ENCODE peak calls at places on chromosomes 2 and 18, in four cellular contexts. C is body of pancreas, N is cardiac fibroblast, I is left ventricle myocardium inferior. H is an unnamed sample.

GRCh38 chr2:217402622-217403383 is 542.9 kb upstream of the TNP1 start:
- DNase-seq in N (peak; percentile 46), C (no peak), I (no peak), H (no peak)

GRCh38 chr2:52828112-52828511 is 939.5 kb upstream of the CHAC2 start:
- DNase-seq in C (no peak), I (no peak), N (no peak), H (no peak)

GRCh38 chr2:167509585-167509984 is 621.3 kb downstream of the XIRP2 start:
- DNase-seq in I (no peak), N (peak; percentile 42), C (no peak), H (peak; percentile 5)

GRCh38 chr2:151713291-151713903 is 20.9 kb downstream of the NEB start:
- DNase-seq in C (no peak), N (no peak), I (no peak), H (no peak)

GRCh38 chr2:96353606-96354095 is 18.1 kb downstream of the NCAPH start:
- DNase-seq in I (no peak), C (no peak), N (peak; percentile 78), H (no peak)

GRCh38 chr2:113316085-113316484 is 37.4 kb upstream of the PAX8 start:
- DNase-seq in C (no peak), I (no peak), N (no peak), H (no peak)

GRCh38 chr2:32008811-32009478 is 1.9 kb downstream of the MEMO1 start:
- DNase-seq in N (peak; percentile 10), I (no peak), C (peak; percentile 18), H (no peak)

GRCh38 chr2:148209598-148209997 is 188.7 kb downstream of the MBD5 start:
- DNase-seq in C (no peak), N (peak; percentile 2), I (no peak), H (no peak)

GRCh38 chr2:10339647-10340592 is 37.2 kb downstream of the HPCAL1 start:
- DNase-seq in N (no peak), I (no peak), C (no peak), H (no peak)

GRCh38 chr2:69946351-69947077 is 14.9 kb downstream of the ASPRV1 start:
- DNase-seq in I (no peak), C (no peak), N (peak; percentile 48), H (no peak)

GRCh38 chr18:29191263-29191662 is 1014.3 kb upstream of the CDH2 start:
- DNase-seq in I (no peak), N (peak; percentile 50), C (no peak), H (no peak)

GRCh38 chr2:150466770-150467640 is 20.5 kb downstream of the RND3 start:
- DNase-seq in I (no peak), N (peak; percentile 80), C (no peak), H (no peak)

GRCh38 chr18:79549638-79550000 is 130.0 kb upstream of the CTDP1 start:
- DNase-seq in I (no peak), N (no peak), C (no peak), H (no peak)

GRCh38 chr2:69386376-69386775 is 651 bp downstream of the GFPT1 start:
- DNase-seq in N (no peak), C (no peak), I (no peak), H (no peak)

GRCh38 chr2:53242090-53242489 is 525.5 kb upstream of the CHAC2 start:
- DNase-seq in C (peak; percentile 24), I (no peak), N (no peak), H (no peak)

GRCh38 chr2:74385396-74385795 is 5.3 kb upstream of the DCTN1 start:
- DNase-seq in C (no peak), I (no peak), N (peak; percentile 17), H (no peak)

GRCh38 chr2:97751752-97752151 is 38.4 kb downstream of the ZAP70 start:
- DNase-seq in I (peak; percentile 22), C (no peak), N (peak; percentile 35), H (no peak)

GRCh38 chr18:13613591-13614317 is 112.6 kb downstream of the FAM210A start:
- DNase-seq in I (no peak), C (no peak), N (no peak), H (no peak)

GRCh38 chr2:84919885-84920580 is 14.6 kb downstream of the TMSB10 start:
- DNase-seq in C (no peak), N (peak; percentile 95), I (no peak), H (no peak)

GRCh38 chr2:235573331-235574221 is 79.7 kb downstream of the AGAP1 start:
- DNase-seq in C (peak; percentile 23), N (no peak), I (peak; percentile 72), H (no peak)

GRCh38 chr18:36211612-36212065 is 24.3 kb downstream of the MOCOS start:
- DNase-seq in C (no peak), I (no peak), N (no peak), H (no peak)

GRCh38 chr18:24397131-24397693 is 412 bp downstream of the OSBPL1A start:
- DNase-seq in N (peak; percentile 81), C (peak; percentile 37), I (no peak), H (peak; percentile 48)

GRCh38 chr2:133200684-133201421 is 367.4 kb downstream of the NCKAP5 start:
- DNase-seq in N (peak; percentile 63), I (no peak), C (no peak), H (no peak)

GRCh38 chr2:34486945-34487344 is 887.8 kb upstream of the FAM98A start:
- DNase-seq in C (no peak), N (no peak), I (no peak), H (no peak)

GRCh38 chr2:174330945-174331619 is 3.7 kb upstream of the SP9 start:
- DNase-seq in C (no peak), N (no peak), I (no peak), H (peak; percentile 12)

GRCh38 chr2:158024288-158024898 is 77.3 kb upstream of the UPP2 start:
- DNase-seq in N (peak; percentile 57), C (peak; percentile 58), I (peak; percentile 21), H (peak; percentile 62)

GRCh38 chr2:174901075-174901474 is 104.1 kb downstream of the CHN1 start:
- DNase-seq in C (no peak), I (no peak), N (peak; percentile 24), H (no peak)

GRCh38 chr18:34795070-34795740 is 85.1 kb downstream of the DTNA start:
- DNase-seq in C (no peak), N (no peak), I (peak; percentile 26), H (no peak)

GRCh38 chr2:40199758-40200157 is 252.1 kb downstream of the SLC8A1 start:
- DNase-seq in N (peak; percentile 28), C (no peak), I (no peak), H (no peak)

GRCh38 chr2:119696005-119696404 is 17.0 kb downstream of the TMEM177 start:
- DNase-seq in C (no peak), N (no peak), I (no peak), H (no peak)

GRCh38 chr18:55088000-55088401 is 128.7 kb upstream of the CCDC68 start:
- DNase-seq in N (no peak), C (no peak), I (no peak), H (no peak)

GRCh38 chr2:201188449-201188848 is 5.5 kb downstream of the CASP10 start:
- DNase-seq in C (no peak), N (no peak), I (no peak), H (no peak)

GRCh38 chr18:3595282-3596273 is 145.6 kb downstream of the TGIF1 start:
- DNase-seq in N (peak; percentile 95), I (no peak), C (no peak), H (no peak)

GRCh38 chr18:2337552-2338141 is 233.7 kb downstream of the METTL4 start:
- DNase-seq in N (peak; percentile 18), I (no peak), C (peak; percentile 66), H (peak; percentile 26)

GRCh38 chr2:155525194-155525593 is 807.3 kb downstream of the NR4A2 start:
- DNase-seq in C (peak; percentile 38), N (no peak), I (no peak), H (no peak)

GRCh38 chr2:148179724-148180123 is 158.8 kb downstream of the MBD5 start:
- DNase-seq in I (no peak), C (no peak), N (no peak), H (no peak)

GRCh38 chr18:68972176-68972575 is 174.3 kb downstream of the CCDC102B start:
- DNase-seq in N (peak; percentile 17), I (no peak), C (no peak), H (no peak)

GRCh38 chr2:42931147-42931817 is 138.9 kb upstream of the HAAO start:
- DNase-seq in N (no peak), I (no peak), C (no peak), H (peak; percentile 52)
- TF ChIP-seq CTCF in N (peak; percentile 19), I (peak; percentile 16), C (no peak), H (peak; percentile 38)

GRCh38 chr18:58998421-58999203 is 133.9 kb downstream of the ZNF532 start:
- DNase-seq in N (peak; percentile 86), I (peak; percentile 72), C (no peak), H (no peak)
- TF ChIP-seq CTCF in N (no peak), I (peak; percentile 30), C (no peak), H (no peak)

DNA sequence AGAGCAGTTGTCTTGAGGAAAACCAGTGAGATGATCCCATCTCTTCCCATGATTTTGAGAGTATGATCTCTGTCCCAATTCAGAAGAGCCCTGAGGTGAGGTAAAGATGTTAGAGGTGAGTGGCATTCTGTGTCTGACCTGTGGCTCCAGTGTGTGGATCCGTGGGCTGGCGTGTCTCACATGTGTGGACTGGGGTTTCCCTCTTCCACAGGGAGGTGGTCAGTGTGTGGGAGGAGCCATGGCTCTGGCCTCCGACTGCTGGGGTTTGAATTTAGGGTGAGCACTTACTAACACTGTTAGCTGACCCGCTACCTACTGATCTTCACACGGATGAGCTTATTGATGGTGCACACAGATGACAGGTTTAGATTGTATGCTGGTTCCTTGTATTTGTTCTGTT is 31.2 kb downstream of the ASAP2 start:
- DNase-seq in N (no peak), I (no peak), C (no peak), H (no peak)
- TF ChIP-seq CTCF in N (no peak), I (no peak), C (no peak), H (no peak)

GRCh38 chr18:7269903-7270302 is 39.0 kb downstream of the LRRC30 start:
- DNase-seq in C (no peak), I (no peak), N (no peak), H (no peak)

GRCh38 chr18:7273301-7273911 is 42.5 kb downstream of the LRRC30 start:
- DNase-seq in C (peak; percentile 21), N (peak; percentile 91), I (peak; percentile 65), H (peak; percentile 26)

GRCh38 chr18:7272268-7273049 is 41.6 kb downstream of the LRRC30 start:
- DNase-seq in N (peak; percentile 89), I (peak; percentile 59), C (peak; percentile 70), H (peak; percentile 68)
- TF ChIP-seq CTCF in N (peak; percentile 53), I (peak; percentile 65), C (peak; percentile 64), H (peak; percentile 29)

GRCh38 chr2:160603771-160604510 is 110.3 kb upstream of the RBMS1 start:
- DNase-seq in C (no peak), I (no peak), N (no peak), H (no peak)

GRCh38 chr2:160609346-160609745 is 115.7 kb upstream of the RBMS1 start:
- DNase-seq in N (no peak), C (no peak), I (no peak), H (no peak)

GRCh38 chr2:160612266-160612864 is 118.8 kb upstream of the RBMS1 start:
- DNase-seq in C (no peak), N (peak; percentile 59), I (no peak), H (no peak)

GRCh38 chr2:160606336-160606735 is 112.7 kb upstream of the RBMS1 start:
- DNase-seq in C (no peak), I (no peak), N (no peak), H (no peak)

GRCh38 chr2:160608525-160609085 is 115.0 kb upstream of the RBMS1 start:
- DNase-seq in I (no peak), N (no peak), C (no peak), H (no peak)
- TF ChIP-seq CTCF in I (no peak), N (no peak), C (no peak), H (no peak)

GRCh38 chr2:120856421-120856862 is 120.8 kb downstream of the GLI2 start:
- DNase-seq in I (no peak), C (no peak), N (peak; percentile 58), H (peak; percentile 34)
- TF ChIP-seq CTCF in I (no peak), C (no peak), N (no peak), H (no peak)

GRCh38 chr2:213490087-213490486 is 205.8 kb downstream of the SPAG16 start:
- DNase-seq in C (no peak), I (no peak), N (no peak), H (no peak)
- TF ChIP-seq CTCF in C (no peak), I (peak; percentile 26), N (no peak), H (no peak)

H was measured in endothelial cell.